ENCODE peak calls at places on chromosomes 12 and 14, in five cellular contexts. R is Panc1, S is dorsolateral prefrontal cortex, G is A549, Q is left lung. E is an unnamed sample.

GRCh38 chr12:58575281-58575680 is 345.0 kb downstream of the LRIG3 start:
- DNase-seq in R (no peak), S (no peak), G (no peak), Q (no peak), E (no peak)

GRCh38 chr12:20097561-20097960 is 270.8 kb upstream of the PDE3A start:
- DNase-seq in R (no peak), S (no peak), G (no peak), Q (no peak), E (peak)

GRCh38 chr12:41250748-41251147 is 62.6 kb downstream of the PDZRN4 start:
- DNase-seq in R (no peak), S (no peak), G (no peak), Q (no peak), E (no peak)

GRCh38 chr14:79764288-79764687 is 447.0 kb downstream of the DIO2 start:
- DNase-seq in R (no peak), S (no peak), G (no peak), Q (no peak), E (no peak)

GRCh38 chr14:99531221-99532096 is 50.2 kb downstream of the CCNK start:
- DNase-seq in R (no peak), S (no peak), G (no peak), Q (no peak), E (no peak)

GRCh38 chr12:6767592-6768384 is 1.6 kb downstream of the PTMS start:
- DNase-seq in R (no peak), S (peak), G (no peak), Q (no peak), E (no peak)

GRCh38 chr12:91442535-91442934 is 259.9 kb upstream of the DCN start:
- DNase-seq in R (no peak), S (no peak), G (no peak), Q (no peak), E (no peak)

GRCh38 chr12:2233034-2233433 is 180.2 kb downstream of the CACNA1C start:
- DNase-seq in R (no peak), S (no peak), G (no peak), Q (no peak), E (no peak)

GRCh38 chr14:73696466-73697390 is 17.5 kb downstream of the PNMA1 start:
- DNase-seq in R (peak), S (no peak), G (peak), Q (no peak), E (no peak)

GRCh38 chr12:118548887-118549286 is 172.5 kb downstream of the SUDS3 start:
- DNase-seq in R (no peak), S (no peak), G (no peak), Q (no peak), E (no peak)

GRCh38 chr14:61526405-61527312 is 168.7 kb upstream of the HIF1A start:
- DNase-seq in R (no peak), S (no peak), G (no peak), Q (peak), E (no peak)

GRCh38 chr14:54627718-54628345 is 60.9 kb downstream of the SAMD4A start:
- DNase-seq in R (no peak), S (no peak), G (no peak), Q (no peak), E (no peak)

GRCh38 chr14:77622562-77622961 is 6.1 kb upstream of the SPTLC2 start:
- DNase-seq in R (no peak), S (no peak), G (no peak), Q (no peak), E (no peak)

GRCh38 chr12:47881826-47882427 is 22.9 kb downstream of the VDR start:
- DNase-seq in R (no peak), S (no peak), G (no peak), Q (no peak), E (no peak)

GRCh38 chr12:89706551-89707348 is 1.9 kb downstream of the ATP2B1 start:
- DNase-seq in R (no peak), S (peak), G (peak), Q (peak), E (no peak)

GRCh38 chr12:104741072-104741471 is 217.0 kb downstream of the SLC41A2 start:
- DNase-seq in R (no peak), S (no peak), G (no peak), Q (no peak), E (no peak)

GRCh38 chr14:99127651-99128167 is 144.3 kb downstream of the BCL11B start:
- DNase-seq in R (no peak), S (no peak), G (no peak), Q (no peak), E (peak)

GRCh38 chr12:109999983-110000505 is 814 bp downstream of the ANKRD13A start:
- DNase-seq in R (no peak), S (no peak), G (no peak), Q (no peak), E (no peak)

GRCh38 chr12:24803406-24804245 is 145.3 kb downstream of the BCAT1 start:
- DNase-seq in R (no peak), S (no peak), G (no peak), Q (no peak), E (no peak)

GRCh38 chr14:32648434-32648833 is 290.2 kb upstream of the NPAS3 start:
- DNase-seq in R (no peak), S (no peak), G (no peak), Q (no peak), E (no peak)

GRCh38 chr12:76623929-76624328 is 64.4 kb upstream of the OSBPL8 start:
- DNase-seq in R (no peak), S (no peak), G (no peak), Q (no peak), E (no peak)

GRCh38 chr14:24179961-24180726 is 8.3 kb downstream of the REC8 start:
- DNase-seq in R (no peak), S (no peak), G (no peak), Q (peak), E (no peak)

GRCh38 chr12:53712059-53712643 is 15.1 kb downstream of the CALCOCO1 start:
- DNase-seq in R (no peak), S (no peak), G (no peak), Q (no peak), E (no peak)

GRCh38 chr14:83255015-83255726 is 1721.5 kb upstream of the SEL1L start:
- DNase-seq in R (no peak), S (no peak), G (no peak), Q (no peak), E (no peak)

GRCh38 chr12:65882504-65882903 is 58.2 kb downstream of the HMGA2 start:
- DNase-seq in R (no peak), S (no peak), G (no peak), Q (no peak), E (no peak)

GRCh38 chr14:28603606-28604005 is 163.0 kb upstream of the FOXG1 start:
- DNase-seq in R (no peak), S (no peak), G (no peak), Q (no peak), E (peak)

GRCh38 chr14:22819191-22819988 is 4.2 kb upstream of the SLC7A7 start:
- DNase-seq in R (no peak), S (no peak), G (no peak), Q (no peak), E (no peak)

GRCh38 chr12:91926810-91927209 is 218.8 kb downstream of the BTG1 start:
- DNase-seq in R (peak), S (no peak), G (peak), Q (no peak), E (no peak)

GRCh38 chr12:66776974-66777373 is 98.1 kb upstream of the GRIP1 start:
- DNase-seq in R (no peak), S (no peak), G (no peak), Q (no peak), E (no peak)

GRCh38 chr14:91996951-91997371 is 42.9 kb downstream of the TRIP11 start:
- DNase-seq in R (peak), S (no peak), G (peak), Q (no peak), E (peak)

GRCh38 chr12:105949391-105949790 is 189.4 kb downstream of the NUAK1 start:
- DNase-seq in R (no peak), S (no peak), G (no peak), Q (no peak), E (no peak)

GRCh38 chr12:77855548-77855947 is 24.9 kb downstream of the NAV3 start:
- DNase-seq in R (no peak), S (no peak), G (no peak), Q (no peak), E (no peak)

GRCh38 chr12:6384499-6385436 is 806 bp downstream of the LTBR start:
- DNase-seq in R (no peak), S (no peak), G (no peak), Q (peak), E (no peak)

GRCh38 chr12:55675671-55676070 is 32.0 kb downstream of the ITGA7 start:
- DNase-seq in R (no peak), S (peak), G (no peak), Q (no peak), E (no peak)

GRCh38 chr12:92342574-92342973 is 196.9 kb upstream of the BTG1 start:
- DNase-seq in R (no peak), S (no peak), G (no peak), Q (no peak), E (no peak)

GRCh38 chr12:59808317-59808910 is 212.6 kb downstream of the SLC16A7 start:
- DNase-seq in R (peak), S (no peak), G (peak), Q (no peak), E (no peak)

GRCh38 chr12:15540469-15540872 is 218.2 kb downstream of the PTPRO start:
- DNase-seq in R (no peak), S (no peak), G (no peak), Q (no peak), E (no peak)

GRCh38 chr12:122064780-122065588 is 13.6 kb upstream of the MLXIP start:
- DNase-seq in R (no peak), S (no peak), G (no peak), Q (peak), E (no peak)

GRCh38 chr12:54017027-54017788 is 8.4 kb downstream of the HOXC8 start:
- DNase-seq in R (no peak), S (no peak), G (peak), Q (peak), E (no peak)

DNA sequence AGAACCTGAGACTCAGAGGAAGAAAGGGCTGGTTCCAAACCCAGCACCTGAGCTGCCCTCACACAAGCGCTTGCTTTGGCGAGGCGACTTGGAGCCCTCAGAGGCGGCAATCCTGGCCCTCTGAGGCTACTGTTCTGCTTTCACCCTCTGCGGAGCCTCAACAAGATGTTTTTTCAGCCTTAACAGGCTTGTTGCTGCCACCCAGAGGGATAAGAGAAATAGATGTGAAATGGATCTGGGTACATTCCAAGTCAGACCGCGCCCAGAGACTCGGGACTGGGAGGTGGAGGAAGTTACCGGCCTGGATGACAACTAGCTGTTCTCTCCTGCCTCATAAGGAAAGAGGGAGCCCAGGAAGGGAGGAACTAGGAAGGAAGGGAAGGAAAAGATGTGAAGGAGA is 89.6 kb downstream of the TTC7B start:
- DNase-seq in R (no peak), S (peak), G (no peak), Q (no peak), E (peak)
- TF ChIP-seq CTCF in R (no peak), S (peak), G (no peak), Q (no peak), E (peak)

GRCh38 chr12:31361730-31362114 is 35.8 kb upstream of the SINHCAF start:
- DNase-seq in R (no peak), S (no peak), G (no peak), Q (no peak), E (no peak)

GRCh38 chr12:31363416-31363809 is 37.5 kb upstream of the SINHCAF start:
- DNase-seq in R (no peak), S (no peak), G (no peak), Q (no peak), E (no peak)

GRCh38 chr12:31362759-31363415 is 36.9 kb upstream of the SINHCAF start:
- DNase-seq in R (no peak), S (no peak), G (no peak), Q (no peak), E (no peak)

GRCh38 chr12:31363826-31364225 is 37.9 kb upstream of the SINHCAF start:
- DNase-seq in R (no peak), S (no peak), G (no peak), Q (no peak), E (no peak)

GRCh38 chr12:31362115-31362758 is 36.3 kb upstream of the SINHCAF start:
- DNase-seq in R (no peak), S (no peak), G (no peak), Q (no peak), E (no peak)
- H3K4me3 ChIP-seq in R (peak), S (no peak), G (no peak), Q (no peak), E (no peak)

GRCh38 chr14:63909984-63910383 is 57.2 kb downstream of the SYNE2 start:
- DNase-seq in R (no peak), S (no peak), G (no peak), Q (no peak), E (no peak)
- TF ChIP-seq CTCF in R (no peak), S (no peak), G (no peak), Q (no peak), E (no peak)

GRCh38 chr12:124771462-124772361 is 92.0 kb downstream of the SCARB1 start:
- DNase-seq in R (no peak), S (peak), G (peak), Q (peak), E (no peak)

GRCh38 chr12:124774054-124774461 is 89.6 kb downstream of the SCARB1 start:
- DNase-seq in R (no peak), S (no peak), G (no peak), Q (no peak), E (no peak)

GRCh38 chr12:124776126-124776513 is 87.5 kb downstream of the SCARB1 start:
- DNase-seq in R (no peak), S (no peak), G (no peak), Q (no peak), E (no peak)

GRCh38 chr12:124772467-124773170 is 91.0 kb downstream of the SCARB1 start:
- DNase-seq in R (no peak), S (no peak), G (no peak), Q (no peak), E (no peak)

DNA sequence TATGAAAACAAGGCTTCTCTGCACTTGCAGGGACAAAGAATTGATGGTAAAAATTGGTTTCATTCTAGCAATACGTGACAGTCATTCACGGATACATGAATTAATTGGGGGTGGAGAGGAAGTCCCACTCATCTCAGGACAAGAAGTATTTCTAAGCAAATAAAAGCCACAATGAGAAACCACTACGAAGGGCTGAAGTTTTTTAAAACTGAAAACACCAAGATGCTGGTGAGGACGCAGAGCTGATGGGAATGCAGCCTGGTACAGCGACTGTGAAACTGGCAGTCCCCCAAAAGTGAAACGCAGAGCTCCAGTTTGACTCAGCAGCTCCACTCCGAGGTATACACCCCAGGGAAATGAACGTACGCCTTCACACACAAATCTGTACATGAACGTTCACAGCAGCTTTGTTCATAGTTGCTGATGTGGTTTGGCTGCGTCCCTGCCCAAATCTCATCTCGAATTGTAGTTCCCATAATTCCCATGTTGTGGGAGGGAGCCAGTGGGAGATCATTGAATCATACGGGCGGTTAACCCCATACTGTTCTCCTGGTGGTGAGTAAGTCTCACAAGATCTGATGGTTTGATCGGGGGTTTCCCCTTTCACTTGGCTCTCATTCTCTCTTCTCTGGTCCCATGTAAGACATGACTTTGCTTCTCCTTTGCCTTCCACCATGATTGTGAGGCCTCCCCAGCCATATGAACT is 89.0 kb downstream of the SCARB1 start:
- DNase-seq in R (no peak), S (peak), G (no peak), Q (no peak), E (peak)
- H3K4me3 ChIP-seq in R (no peak), S (peak), G (no peak), Q (peak), E (peak)

DNA sequence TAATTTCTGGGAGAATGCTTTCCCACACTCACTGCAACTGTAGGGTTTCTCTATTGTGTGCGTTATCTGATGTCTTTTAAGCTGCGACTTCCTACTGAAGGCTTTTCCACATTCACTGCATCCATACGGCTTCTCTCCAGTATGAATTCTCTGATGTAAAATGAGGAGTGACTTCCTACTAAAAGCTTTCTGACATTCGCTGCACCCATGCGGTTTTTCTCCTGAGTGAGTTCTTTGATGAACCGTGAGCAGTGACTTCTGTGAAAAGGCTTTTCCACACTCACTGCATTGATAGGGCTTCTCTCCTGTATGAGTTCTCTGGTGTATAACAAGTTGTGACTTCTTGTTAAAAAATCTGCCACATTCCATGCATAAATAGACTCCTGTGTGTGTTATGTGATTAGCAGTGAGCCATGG is 29.7 kb downstream of the ZNF605 start:
- DNase-seq in R (no peak), S (no peak), G (no peak), Q (no peak), E (no peak)
- TF ChIP-seq CTCF in R (no peak), S (no peak), G (no peak), Q (no peak), E (no peak)

DNA sequence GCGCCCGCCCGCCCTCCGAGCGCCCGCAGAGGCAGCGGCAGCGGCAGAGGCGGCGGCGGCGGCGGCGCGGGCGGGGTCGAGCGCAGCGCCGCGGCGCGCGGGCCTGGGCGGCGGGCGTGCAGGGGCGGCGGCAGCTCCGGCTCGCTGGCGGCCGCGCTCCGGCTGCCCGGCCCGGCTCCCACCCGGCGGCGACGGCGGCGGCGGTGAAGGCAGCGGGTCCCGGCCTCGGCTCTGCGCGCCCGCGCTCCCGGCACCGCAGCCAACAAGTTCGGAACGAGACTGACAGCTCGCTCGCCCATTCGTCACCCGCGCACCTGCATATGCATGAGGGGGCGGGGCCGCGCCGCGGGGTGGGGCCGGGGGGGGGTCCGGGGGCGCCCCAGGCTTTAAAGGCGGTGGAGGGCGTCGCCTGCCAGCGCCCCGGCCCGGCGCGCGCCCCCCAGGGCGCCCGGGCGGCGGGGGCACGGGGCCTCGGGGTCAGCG is at the start of gene JAG2:
- DNase-seq in R (no peak), S (peak), G (peak), Q (no peak), E (no peak)
- H3K4me3 ChIP-seq in R (peak), S (peak), G (peak), Q (peak), E (peak)

E was measured in retinal pigment epithelial cell.